ENCODE peak calls at places on chromosomes 7 and 10, in nine cellular contexts. S is mesenteric fat pad; R is Daoy; Y is posterior cingulate gyrus; Q is CD8-positive, alpha-beta T cell; G is pons; B is sigmoid colon; Z is activated CD4-positive, alpha-beta T cell treated with anti-CD3 and anti-CD28 coated beads, Interleukin-2, amount 50 U/mL, for 48 hours; K is HCT116. N is an unnamed sample.

GRCh38 chr10:63115732-63116383 is 17.3 kb upstream of the NRBF2 start:
- DNase-seq in S (peak), R (no peak), Y (peak), Q (no peak), G (peak), B (peak), Z (no peak), K (no peak), N (no peak)

GRCh38 chr10:116658152-116658551 is 37.4 kb downstream of the PNLIPRP2 start:
- DNase-seq in S (no peak), R (no peak), Y (no peak), Q (no peak), G (no peak), B (no peak), Z (no peak), K (no peak), N (no peak)

GRCh38 chr7:68800316-68800715 is 798.0 kb upstream of the AUTS2 start:
- DNase-seq in S (no peak), R (no peak), Y (no peak), Q (no peak), G (no peak), B (no peak), Z (no peak), K (no peak), N (no peak)

GRCh38 chr10:62047240-62047897 is 145.9 kb downstream of the ARID5B start:
- DNase-seq in S (no peak), R (no peak), Y (no peak), Q (no peak), G (no peak), B (no peak), Z (no peak), K (no peak), N (no peak)

GRCh38 chr10:16777473-16778370 is 39.5 kb downstream of the RSU1 start:
- DNase-seq in S (no peak), R (peak), Y (no peak), Q (no peak), G (peak), B (no peak), Z (no peak), K (peak), N (no peak)

GRCh38 chr7:135970682-135971365 is 6.3 kb downstream of the MTPN start:
- DNase-seq in S (no peak), R (no peak), Y (no peak), Q (no peak), G (peak), B (no peak), Z (no peak), K (no peak), N (no peak)

GRCh38 chr7:22651534-22652243 is 75.3 kb upstream of the IL6 start:
- DNase-seq in S (no peak), R (peak), Y (no peak), Q (no peak), G (no peak), B (no peak), Z (no peak), K (no peak), N (peak)

GRCh38 chr7:116687801-116688201 is 15.8 kb downstream of the MET start:
- DNase-seq in S (no peak), R (peak), Y (no peak), Q (no peak), G (no peak), B (no peak), Z (no peak), K (peak), N (peak)

GRCh38 chr10:94006591-94007550 is 13.1 kb downstream of the PLCE1 start:
- DNase-seq in S (no peak), R (peak), Y (no peak), Q (no peak), G (no peak), B (no peak), Z (no peak), K (no peak), N (no peak)

GRCh38 chr7:42596737-42597136 is 315.1 kb downstream of the C7orf25 start:
- DNase-seq in S (no peak), R (no peak), Y (no peak), Q (no peak), G (no peak), B (no peak), Z (no peak), K (no peak), N (no peak)

GRCh38 chr10:3761111-3761686 is 23.8 kb downstream of the KLF6 start:
- DNase-seq in S (no peak), R (no peak), Y (no peak), Q (no peak), G (peak), B (no peak), Z (no peak), K (no peak), N (no peak)

GRCh38 chr10:103787251-103787816 is 68.0 kb downstream of the SH3PXD2A start:
- DNase-seq in S (no peak), R (no peak), Y (no peak), Q (no peak), G (no peak), B (no peak), Z (no peak), K (no peak), N (no peak)

GRCh38 chr7:41097501-41097900 is 605.4 kb downstream of the INHBA start:
- DNase-seq in S (no peak), R (peak), Y (no peak), Q (no peak), G (no peak), B (no peak), Z (no peak), K (no peak), N (no peak)

GRCh38 chr10:29482591-29483421 is 152.0 kb downstream of the SVIL start:
- DNase-seq in S (no peak), R (peak), Y (no peak), Q (no peak), G (no peak), B (peak), Z (peak), K (no peak), N (no peak)

GRCh38 chr7:129851810-129852209 is 101.0 kb downstream of the UBE2H start:
- DNase-seq in S (no peak), R (no peak), Y (no peak), Q (no peak), G (no peak), B (no peak), Z (no peak), K (no peak), N (no peak)

GRCh38 chr10:11595395-11595692 is 16.1 kb downstream of the USP6NL start:
- DNase-seq in S (no peak), R (peak), Y (no peak), Q (no peak), G (no peak), B (no peak), Z (no peak), K (no peak), N (no peak)

GRCh38 chr7:140593583-140593982 is 47.0 kb downstream of the DENND2A start:
- DNase-seq in S (peak), R (no peak), Y (no peak), Q (no peak), G (no peak), B (no peak), Z (no peak), K (no peak), N (no peak)

GRCh38 chr7:76260171-76260703 is 42.2 kb upstream of the HSPB1 start:
- DNase-seq in S (no peak), R (peak), Y (no peak), Q (peak), G (no peak), B (no peak), Z (peak), K (peak), N (no peak)

GRCh38 chr10:11204355-11204879 is 186.7 kb downstream of the CELF2 start:
- DNase-seq in S (no peak), R (no peak), Y (no peak), Q (no peak), G (no peak), B (no peak), Z (no peak), K (no peak), N (no peak)

GRCh38 chr7:124031919-124032318 is 948 bp downstream of the TMEM229A start:
- DNase-seq in S (no peak), R (peak), Y (no peak), Q (no peak), G (no peak), B (no peak), Z (no peak), K (no peak), N (no peak)

GRCh38 chr7:38013246-38013645 is 92.8 kb downstream of the EPDR1 start:
- DNase-seq in S (no peak), R (no peak), Y (no peak), Q (no peak), G (no peak), B (no peak), Z (no peak), K (no peak), N (no peak)

N was measured in SW 1271.